ENCODE peak calls at places on chromosomes 12 and 14, in six cellular contexts. One of them, this sample, is unnamed.

GRCh38 chr12:93813972-93814821 is 137.0 kb downstream of the CRADD start:
- DNase-seq in Calu3: no peak
- DNase-seq in fibroblast of the aortic adventitia: peak
- DNase-seq in mesothelial cell of epicardium: no peak
- DNase-seq in B cell: no peak
- DNase-seq in gastrocnemius medialis: peak
- DNase-seq in this sample: no peak

GRCh38 chr12:92503029-92503931 is 199.5 kb upstream of the PLEKHG7 start:
- DNase-seq in gastrocnemius medialis: peak
- DNase-seq in mesothelial cell of epicardium: no peak
- DNase-seq in fibroblast of the aortic adventitia: no peak
- DNase-seq in B cell: no peak
- DNase-seq in Calu3: no peak
- DNase-seq in this sample: no peak

GRCh38 chr12:32548691-32549412 is 130.2 kb upstream of the DNM1L start:
- DNase-seq in mesothelial cell of epicardium: no peak
- DNase-seq in Calu3: no peak
- DNase-seq in gastrocnemius medialis: no peak
- DNase-seq in fibroblast of the aortic adventitia: peak
- DNase-seq in B cell: no peak
- DNase-seq in this sample: no peak

GRCh38 chr12:57477710-57478681 is 1.7 kb downstream of the ARHGAP9 start:
- DNase-seq in fibroblast of the aortic adventitia: no peak
- DNase-seq in Calu3: no peak
- DNase-seq in mesothelial cell of epicardium: no peak
- DNase-seq in gastrocnemius medialis: no peak
- DNase-seq in B cell: peak
- DNase-seq in this sample: peak

GRCh38 chr14:61662437-61663311 is 32.6 kb upstream of the HIF1A start:
- DNase-seq in gastrocnemius medialis: no peak
- DNase-seq in Calu3: peak
- DNase-seq in B cell: no peak
- DNase-seq in mesothelial cell of epicardium: no peak
- DNase-seq in fibroblast of the aortic adventitia: peak
- DNase-seq in this sample: peak

GRCh38 chr14:68564826-68565760 is 227.8 kb downstream of the ZFP36L1 start:
- DNase-seq in mesothelial cell of epicardium: no peak
- DNase-seq in Calu3: no peak
- DNase-seq in B cell: no peak
- DNase-seq in gastrocnemius medialis: no peak
- DNase-seq in fibroblast of the aortic adventitia: peak
- DNase-seq in this sample: peak

GRCh38 chr12:95963104-95963503 is 20.0 kb downstream of the AMDHD1 start:
- DNase-seq in B cell: no peak
- DNase-seq in mesothelial cell of epicardium: no peak
- DNase-seq in fibroblast of the aortic adventitia: no peak
- DNase-seq in Calu3: peak
- DNase-seq in gastrocnemius medialis: no peak
- DNase-seq in this sample: no peak

GRCh38 chr12:3597526-3598210 is 106.7 kb downstream of the PRMT8 start:
- DNase-seq in Calu3: no peak
- DNase-seq in B cell: no peak
- DNase-seq in mesothelial cell of epicardium: no peak
- DNase-seq in gastrocnemius medialis: no peak
- DNase-seq in fibroblast of the aortic adventitia: no peak
- DNase-seq in this sample: no peak

GRCh38 chr14:36522972-36523685 is 3.1 kb upstream of the NKX2-1 start:
- DNase-seq in gastrocnemius medialis: no peak
- DNase-seq in mesothelial cell of epicardium: no peak
- DNase-seq in Calu3: no peak
- DNase-seq in B cell: no peak
- DNase-seq in fibroblast of the aortic adventitia: no peak
- DNase-seq in this sample: no peak

GRCh38 chr14:50860478-50861086 is 11.3 kb upstream of the ABHD12B start:
- DNase-seq in B cell: peak
- DNase-seq in Calu3: peak
- DNase-seq in gastrocnemius medialis: peak
- DNase-seq in mesothelial cell of epicardium: peak
- DNase-seq in fibroblast of the aortic adventitia: peak
- DNase-seq in this sample: peak

GRCh38 chr12:108856428-108857157 is 790 bp downstream of the SSH1 start:
- DNase-seq in fibroblast of the aortic adventitia: peak
- DNase-seq in gastrocnemius medialis: peak
- DNase-seq in B cell: no peak
- DNase-seq in Calu3: peak
- DNase-seq in mesothelial cell of epicardium: no peak
- DNase-seq in this sample: peak

GRCh38 chr14:74459289-74459946 is 33.4 kb upstream of the SYNDIG1L start:
- DNase-seq in B cell: peak
- DNase-seq in mesothelial cell of epicardium: no peak
- DNase-seq in Calu3: peak
- DNase-seq in gastrocnemius medialis: peak
- DNase-seq in fibroblast of the aortic adventitia: peak
- DNase-seq in this sample: peak

GRCh38 chr12:80752464-80752863 is 35.8 kb downstream of the MYF5 start:
- DNase-seq in fibroblast of the aortic adventitia: no peak
- DNase-seq in Calu3: no peak
- DNase-seq in gastrocnemius medialis: no peak
- DNase-seq in mesothelial cell of epicardium: no peak
- DNase-seq in B cell: no peak
- DNase-seq in this sample: peak

GRCh38 chr14:91352101-91352500 is 65.5 kb downstream of the CCDC88C start:
- DNase-seq in mesothelial cell of epicardium: no peak
- DNase-seq in gastrocnemius medialis: no peak
- DNase-seq in fibroblast of the aortic adventitia: peak
- DNase-seq in B cell: no peak
- DNase-seq in Calu3: no peak
- DNase-seq in this sample: no peak

GRCh38 chr14:24952851-24953666 is 96.9 kb downstream of the STXBP6 start:
- DNase-seq in gastrocnemius medialis: no peak
- DNase-seq in Calu3: peak
- DNase-seq in mesothelial cell of epicardium: no peak
- DNase-seq in fibroblast of the aortic adventitia: no peak
- DNase-seq in B cell: no peak
- DNase-seq in this sample: no peak

GRCh38 chr14:102363182-102363952 is 626 bp downstream of the TECPR2 start:
- DNase-seq in Calu3: no peak
- DNase-seq in gastrocnemius medialis: peak
- DNase-seq in fibroblast of the aortic adventitia: peak
- DNase-seq in mesothelial cell of epicardium: peak
- DNase-seq in B cell: no peak
- DNase-seq in this sample: peak

GRCh38 chr12:31035944-31036665 is 37.6 kb upstream of the DDX11 start:
- DNase-seq in mesothelial cell of epicardium: no peak
- DNase-seq in B cell: no peak
- DNase-seq in Calu3: no peak
- DNase-seq in fibroblast of the aortic adventitia: no peak
- DNase-seq in gastrocnemius medialis: no peak
- DNase-seq in this sample: no peak

GRCh38 chr14:49997991-49998390 is 105.1 kb downstream of the ARF6 start:
- DNase-seq in gastrocnemius medialis: peak
- DNase-seq in B cell: no peak
- DNase-seq in fibroblast of the aortic adventitia: no peak
- DNase-seq in mesothelial cell of epicardium: no peak
- DNase-seq in Calu3: no peak
- DNase-seq in this sample: no peak

GRCh38 chr12:45299132-45299692 is 83.3 kb downstream of the ANO6 start:
- DNase-seq in gastrocnemius medialis: no peak
- DNase-seq in fibroblast of the aortic adventitia: peak
- DNase-seq in mesothelial cell of epicardium: no peak
- DNase-seq in B cell: no peak
- DNase-seq in Calu3: no peak
- DNase-seq in this sample: peak

GRCh38 chr12:55703976-55704761 is 3.5 kb downstream of the ITGA7 start:
- DNase-seq in mesothelial cell of epicardium: no peak
- DNase-seq in B cell: no peak
- DNase-seq in fibroblast of the aortic adventitia: peak
- DNase-seq in gastrocnemius medialis: peak
- DNase-seq in Calu3: no peak
- DNase-seq in this sample: no peak

GRCh38 chr12:116662612-116663144 is 75.2 kb downstream of the SPRING1 start:
- DNase-seq in fibroblast of the aortic adventitia: no peak
- DNase-seq in gastrocnemius medialis: no peak
- DNase-seq in B cell: no peak
- DNase-seq in mesothelial cell of epicardium: no peak
- DNase-seq in Calu3: no peak
- DNase-seq in this sample: no peak

GRCh38 chr12:452667-453210 is 7.0 kb upstream of the B4GALNT3 start:
- DNase-seq in B cell: no peak
- DNase-seq in Calu3: no peak
- DNase-seq in gastrocnemius medialis: no peak
- DNase-seq in mesothelial cell of epicardium: no peak
- DNase-seq in fibroblast of the aortic adventitia: no peak
- DNase-seq in this sample: no peak

GRCh38 chr14:90487031-90487430 is 90.2 kb downstream of the CALM1 start:
- DNase-seq in fibroblast of the aortic adventitia: peak
- DNase-seq in gastrocnemius medialis: no peak
- DNase-seq in mesothelial cell of epicardium: no peak
- DNase-seq in Calu3: no peak
- DNase-seq in B cell: no peak
- DNase-seq in this sample: no peak

DNA sequence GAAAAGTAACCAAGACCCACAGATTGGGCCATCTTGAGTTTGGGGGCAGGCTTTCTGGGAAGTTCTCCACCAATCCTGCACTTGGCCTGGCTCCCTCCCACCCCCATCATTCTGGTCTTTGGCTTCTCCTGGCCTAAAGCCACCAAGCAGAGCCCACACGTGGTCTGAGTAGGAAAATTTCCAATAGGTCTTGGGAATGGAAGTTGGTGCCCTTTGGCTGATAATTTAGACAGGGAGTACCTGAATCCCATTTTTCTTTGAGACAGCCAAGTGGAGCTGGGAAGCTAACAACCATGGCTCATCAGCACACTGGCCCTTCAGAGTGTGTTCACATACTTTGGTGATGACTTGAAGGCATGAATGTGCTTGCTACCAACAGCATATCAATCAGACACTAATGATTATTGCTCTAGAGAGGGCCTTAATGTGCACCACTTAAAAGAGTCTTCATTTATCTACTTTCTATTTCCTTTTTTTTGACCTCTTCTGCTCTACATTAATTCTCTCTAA is 156.0 kb downstream of the EGLN3 start:
- DNase-seq in fibroblast of the aortic adventitia: peak
- DNase-seq in Calu3: no peak
- DNase-seq in B cell: no peak
- DNase-seq in mesothelial cell of epicardium: no peak
- DNase-seq in gastrocnemius medialis: no peak
- DNase-seq in this sample: peak
- TF ChIP-seq CTCF in fibroblast of the aortic adventitia: no peak
- TF ChIP-seq CTCF in Calu3: no peak
- TF ChIP-seq CTCF in B cell: no peak
- TF ChIP-seq CTCF in mesothelial cell of epicardium: no peak
- TF ChIP-seq CTCF in gastrocnemius medialis: no peak
- TF ChIP-seq CTCF in this sample: no peak

GRCh38 chr12:120347766-120348165 is 20.2 kb upstream of the PLA2G1B start:
- DNase-seq in gastrocnemius medialis: no peak
- DNase-seq in fibroblast of the aortic adventitia: no peak
- DNase-seq in Calu3: no peak
- DNase-seq in mesothelial cell of epicardium: no peak
- DNase-seq in B cell: peak
- DNase-seq in this sample: no peak

GRCh38 chr12:120343692-120344091 is 16.1 kb upstream of the PLA2G1B start:
- DNase-seq in B cell: no peak
- DNase-seq in Calu3: no peak
- DNase-seq in mesothelial cell of epicardium: no peak
- DNase-seq in gastrocnemius medialis: no peak
- DNase-seq in fibroblast of the aortic adventitia: no peak
- DNase-seq in this sample: no peak

GRCh38 chr12:120346031-120346430 is 18.5 kb upstream of the PLA2G1B start:
- DNase-seq in Calu3: no peak
- DNase-seq in mesothelial cell of epicardium: no peak
- DNase-seq in B cell: peak
- DNase-seq in fibroblast of the aortic adventitia: no peak
- DNase-seq in gastrocnemius medialis: no peak
- DNase-seq in this sample: no peak

GRCh38 chr12:120342567-120343537 is 15.3 kb upstream of the PLA2G1B start:
- DNase-seq in Calu3: no peak
- DNase-seq in mesothelial cell of epicardium: no peak
- DNase-seq in B cell: no peak
- DNase-seq in gastrocnemius medialis: no peak
- DNase-seq in fibroblast of the aortic adventitia: no peak
- DNase-seq in this sample: no peak

GRCh38 chr12:120346681-120347080 is 19.1 kb upstream of the PLA2G1B start:
- DNase-seq in gastrocnemius medialis: no peak
- DNase-seq in mesothelial cell of epicardium: no peak
- DNase-seq in Calu3: peak
- DNase-seq in fibroblast of the aortic adventitia: no peak
- DNase-seq in B cell: peak
- DNase-seq in this sample: no peak
- TF ChIP-seq CTCF in gastrocnemius medialis: no peak
- TF ChIP-seq CTCF in mesothelial cell of epicardium: peak
- TF ChIP-seq CTCF in Calu3: peak
- TF ChIP-seq CTCF in fibroblast of the aortic adventitia: no peak
- TF ChIP-seq CTCF in B cell: no peak
- TF ChIP-seq CTCF in this sample: peak

DNA sequence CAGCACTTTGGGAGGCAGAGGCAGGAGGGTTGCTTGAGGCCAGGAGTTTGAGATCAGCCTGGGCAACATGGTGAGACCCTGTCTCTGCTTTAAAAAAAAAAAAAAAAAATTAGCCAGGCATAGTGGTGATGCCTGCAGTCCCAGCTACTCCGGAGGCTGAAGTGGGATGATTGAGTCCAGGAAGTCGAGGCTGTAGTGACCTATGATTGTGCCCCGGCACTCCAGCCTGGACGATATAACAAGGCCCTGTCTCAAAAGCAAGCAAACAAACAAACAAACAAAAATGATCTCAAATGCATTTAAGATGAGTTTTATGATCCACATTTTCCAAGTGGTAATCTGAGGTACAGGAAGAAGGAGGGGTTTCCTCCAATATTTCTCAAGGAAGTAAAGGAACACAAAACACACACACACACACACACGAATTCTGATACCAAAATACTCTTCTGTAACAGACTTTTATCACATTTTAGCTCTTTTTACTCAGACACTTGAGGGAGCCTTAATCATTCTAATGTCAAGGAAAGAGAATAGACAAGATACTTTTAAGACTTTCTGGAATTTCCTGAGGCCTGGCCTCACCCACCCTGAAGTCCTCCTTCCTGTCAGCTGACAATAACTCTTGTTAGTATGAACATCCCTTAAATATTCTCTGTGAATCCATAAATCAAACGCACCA is 44.4 kb upstream of the CERS5 start:
- DNase-seq in gastrocnemius medialis: no peak
- DNase-seq in B cell: no peak
- DNase-seq in mesothelial cell of epicardium: no peak
- DNase-seq in fibroblast of the aortic adventitia: peak
- DNase-seq in Calu3: no peak
- DNase-seq in this sample: no peak
- TF ChIP-seq CTCF in gastrocnemius medialis: no peak
- TF ChIP-seq CTCF in B cell: no peak
- TF ChIP-seq CTCF in mesothelial cell of epicardium: no peak
- TF ChIP-seq CTCF in fibroblast of the aortic adventitia: no peak
- TF ChIP-seq CTCF in Calu3: no peak
- TF ChIP-seq CTCF in this sample: no peak

DNA sequence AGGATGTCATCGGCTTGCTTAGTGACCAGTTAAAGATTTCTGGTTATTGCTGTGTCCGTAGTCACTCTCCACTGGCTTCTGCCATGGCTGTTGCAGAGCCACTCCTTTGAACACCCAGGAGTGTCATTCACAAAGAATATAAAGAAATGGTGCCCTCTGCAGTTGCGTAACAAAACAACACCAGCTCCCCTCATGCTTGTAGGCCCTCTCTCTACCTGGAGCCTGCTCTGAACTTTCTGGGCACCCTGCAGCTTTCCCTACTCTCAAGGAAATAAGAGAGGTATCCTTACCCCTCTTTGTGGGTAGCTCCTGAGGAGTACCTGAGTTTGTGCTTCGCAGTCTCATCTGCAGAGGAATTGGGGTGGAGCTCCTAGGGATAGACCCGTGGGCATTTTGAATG is 97.3 kb upstream of the TMEM260 start:
- DNase-seq in gastrocnemius medialis: no peak
- DNase-seq in mesothelial cell of epicardium: no peak
- DNase-seq in fibroblast of the aortic adventitia: peak
- DNase-seq in Calu3: peak
- DNase-seq in B cell: no peak
- DNase-seq in this sample: peak
- TF ChIP-seq CTCF in gastrocnemius medialis: no peak
- TF ChIP-seq CTCF in mesothelial cell of epicardium: no peak
- TF ChIP-seq CTCF in fibroblast of the aortic adventitia: no peak
- TF ChIP-seq CTCF in Calu3: peak
- TF ChIP-seq CTCF in B cell: no peak
- TF ChIP-seq CTCF in this sample: no peak

This sample was measured in epithelial cell of esophagus.